ENCODE peak calls at places on chromosome 19, in ten cellular contexts. One of them, this sample, is unnamed.

GRCh38 chr19:35171730-35172129 is 17.2 kb downstream of the FXYD5 start:
- DNase-seq in astrocyte: no peak
- DNase-seq in activated gamma-delta T cell treated with anti-CD3 and anti-CD28 coated beads, Interleukin-2, amount 50 U/mL, for 16 hours: no peak
- DNase-seq in AG08396: no peak
- DNase-seq in aorta: no peak
- DNase-seq in iris pigment epithelial cell: no peak
- DNase-seq in NCI-H1105 treated with DMSO at 0.1 percent for 48 hours: no peak
- DNase-seq in bronchial epithelial cell: no peak
- DNase-seq in T-helper 17 cell: no peak
- DNase-seq in astrocyte of the cerebellum: no peak
- DNase-seq in this sample: no peak

GRCh38 chr19:54388001-54388802 is 23.5 kb upstream of the LAIR1 start:
- DNase-seq in astrocyte: no peak
- DNase-seq in activated gamma-delta T cell treated with anti-CD3 and anti-CD28 coated beads, Interleukin-2, amount 50 U/mL, for 16 hours: no peak
- DNase-seq in AG08396: no peak
- DNase-seq in aorta: peak
- DNase-seq in iris pigment epithelial cell: no peak
- DNase-seq in NCI-H1105 treated with DMSO at 0.1 percent for 48 hours: peak
- DNase-seq in bronchial epithelial cell: no peak
- DNase-seq in T-helper 17 cell: peak
- DNase-seq in astrocyte of the cerebellum: no peak
- DNase-seq in this sample: peak

GRCh38 chr19:38977445-38978314 is 2.1 kb upstream of the FBXO17 start:
- DNase-seq in astrocyte: peak
- DNase-seq in activated gamma-delta T cell treated with anti-CD3 and anti-CD28 coated beads, Interleukin-2, amount 50 U/mL, for 16 hours: no peak
- DNase-seq in AG08396: no peak
- DNase-seq in aorta: no peak
- DNase-seq in iris pigment epithelial cell: peak
- DNase-seq in NCI-H1105 treated with DMSO at 0.1 percent for 48 hours: no peak
- DNase-seq in bronchial epithelial cell: peak
- DNase-seq in T-helper 17 cell: no peak
- DNase-seq in astrocyte of the cerebellum: no peak
- DNase-seq in this sample: no peak

GRCh38 chr19:10888421-10888866 is 17.1 kb downstream of the CARM1 start:
- DNase-seq in astrocyte: no peak
- DNase-seq in activated gamma-delta T cell treated with anti-CD3 and anti-CD28 coated beads, Interleukin-2, amount 50 U/mL, for 16 hours: no peak
- DNase-seq in AG08396: no peak
- DNase-seq in aorta: no peak
- DNase-seq in iris pigment epithelial cell: no peak
- DNase-seq in NCI-H1105 treated with DMSO at 0.1 percent for 48 hours: no peak
- DNase-seq in bronchial epithelial cell: no peak
- DNase-seq in T-helper 17 cell: no peak
- DNase-seq in astrocyte of the cerebellum: no peak
- DNase-seq in this sample: no peak

GRCh38 chr19:55353356-55353802 is 1.1 kb downstream of the COX6B2 start:
- DNase-seq in astrocyte: no peak
- DNase-seq in activated gamma-delta T cell treated with anti-CD3 and anti-CD28 coated beads, Interleukin-2, amount 50 U/mL, for 16 hours: no peak
- DNase-seq in AG08396: no peak
- DNase-seq in aorta: no peak
- DNase-seq in iris pigment epithelial cell: no peak
- DNase-seq in NCI-H1105 treated with DMSO at 0.1 percent for 48 hours: no peak
- DNase-seq in bronchial epithelial cell: no peak
- DNase-seq in T-helper 17 cell: no peak
- DNase-seq in astrocyte of the cerebellum: no peak
- DNase-seq in this sample: no peak

GRCh38 chr19:48629599-48630288 is 7.4 kb downstream of the DBP start:
- DNase-seq in astrocyte: peak
- DNase-seq in activated gamma-delta T cell treated with anti-CD3 and anti-CD28 coated beads, Interleukin-2, amount 50 U/mL, for 16 hours: no peak
- DNase-seq in AG08396: no peak
- DNase-seq in aorta: peak
- DNase-seq in iris pigment epithelial cell: peak
- DNase-seq in NCI-H1105 treated with DMSO at 0.1 percent for 48 hours: peak
- DNase-seq in bronchial epithelial cell: no peak
- DNase-seq in T-helper 17 cell: no peak
- DNase-seq in astrocyte of the cerebellum: no peak
- DNase-seq in this sample: no peak

GRCh38 chr19:27906081-27906480 is 1306.9 kb downstream of the UQCRFS1 start:
- DNase-seq in astrocyte: no peak
- DNase-seq in activated gamma-delta T cell treated with anti-CD3 and anti-CD28 coated beads, Interleukin-2, amount 50 U/mL, for 16 hours: no peak
- DNase-seq in AG08396: no peak
- DNase-seq in aorta: no peak
- DNase-seq in iris pigment epithelial cell: no peak
- DNase-seq in NCI-H1105 treated with DMSO at 0.1 percent for 48 hours: no peak
- DNase-seq in bronchial epithelial cell: no peak
- DNase-seq in T-helper 17 cell: no peak
- DNase-seq in astrocyte of the cerebellum: no peak
- DNase-seq in this sample: no peak

GRCh38 chr19:35381318-35381717 is 10.4 kb downstream of the GPR42 start:
- DNase-seq in astrocyte: no peak
- DNase-seq in activated gamma-delta T cell treated with anti-CD3 and anti-CD28 coated beads, Interleukin-2, amount 50 U/mL, for 16 hours: no peak
- DNase-seq in AG08396: no peak
- DNase-seq in aorta: no peak
- DNase-seq in iris pigment epithelial cell: no peak
- DNase-seq in NCI-H1105 treated with DMSO at 0.1 percent for 48 hours: no peak
- DNase-seq in bronchial epithelial cell: no peak
- DNase-seq in T-helper 17 cell: no peak
- DNase-seq in astrocyte of the cerebellum: no peak
- DNase-seq in this sample: no peak

GRCh38 chr19:43623889-43624670 is 4.7 kb upstream of the ZNF428 start:
- DNase-seq in astrocyte: no peak
- DNase-seq in activated gamma-delta T cell treated with anti-CD3 and anti-CD28 coated beads, Interleukin-2, amount 50 U/mL, for 16 hours: no peak
- DNase-seq in AG08396: no peak
- DNase-seq in aorta: no peak
- DNase-seq in iris pigment epithelial cell: no peak
- DNase-seq in NCI-H1105 treated with DMSO at 0.1 percent for 48 hours: no peak
- DNase-seq in bronchial epithelial cell: no peak
- DNase-seq in T-helper 17 cell: no peak
- DNase-seq in astrocyte of the cerebellum: no peak
- DNase-seq in this sample: no peak

GRCh38 chr19:10086032-10086903 is at the start of gene SHFL:
- DNase-seq in astrocyte: peak
- DNase-seq in activated gamma-delta T cell treated with anti-CD3 and anti-CD28 coated beads, Interleukin-2, amount 50 U/mL, for 16 hours: peak
- DNase-seq in AG08396: peak
- DNase-seq in aorta: peak
- DNase-seq in iris pigment epithelial cell: peak
- DNase-seq in NCI-H1105 treated with DMSO at 0.1 percent for 48 hours: no peak
- DNase-seq in bronchial epithelial cell: peak
- DNase-seq in T-helper 17 cell: peak
- DNase-seq in astrocyte of the cerebellum: peak
- DNase-seq in this sample: peak

GRCh38 chr19:2426661-2427322 is 594 bp downstream of the TIMM13 start:
- DNase-seq in astrocyte: no peak
- DNase-seq in activated gamma-delta T cell treated with anti-CD3 and anti-CD28 coated beads, Interleukin-2, amount 50 U/mL, for 16 hours: no peak
- DNase-seq in AG08396: peak
- DNase-seq in aorta: no peak
- DNase-seq in iris pigment epithelial cell: peak
- DNase-seq in NCI-H1105 treated with DMSO at 0.1 percent for 48 hours: no peak
- DNase-seq in bronchial epithelial cell: no peak
- DNase-seq in T-helper 17 cell: no peak
- DNase-seq in astrocyte of the cerebellum: no peak
- DNase-seq in this sample: peak

GRCh38 chr19:1361601-1362384 is 21.9 kb upstream of the NDUFS7 start:
- DNase-seq in astrocyte: peak
- DNase-seq in activated gamma-delta T cell treated with anti-CD3 and anti-CD28 coated beads, Interleukin-2, amount 50 U/mL, for 16 hours: no peak
- DNase-seq in AG08396: peak
- DNase-seq in aorta: no peak
- DNase-seq in iris pigment epithelial cell: peak
- DNase-seq in NCI-H1105 treated with DMSO at 0.1 percent for 48 hours: no peak
- DNase-seq in bronchial epithelial cell: peak
- DNase-seq in T-helper 17 cell: no peak
- DNase-seq in astrocyte of the cerebellum: peak
- DNase-seq in this sample: no peak

GRCh38 chr19:39928357-39928725 is 6.1 kb downstream of the FCGBP start:
- DNase-seq in astrocyte: no peak
- DNase-seq in activated gamma-delta T cell treated with anti-CD3 and anti-CD28 coated beads, Interleukin-2, amount 50 U/mL, for 16 hours: no peak
- DNase-seq in AG08396: no peak
- DNase-seq in aorta: no peak
- DNase-seq in iris pigment epithelial cell: no peak
- DNase-seq in NCI-H1105 treated with DMSO at 0.1 percent for 48 hours: no peak
- DNase-seq in bronchial epithelial cell: no peak
- DNase-seq in T-helper 17 cell: no peak
- DNase-seq in astrocyte of the cerebellum: no peak
- DNase-seq in this sample: no peak

GRCh38 chr19:43525836-43526771 is 897 bp downstream of the ETHE1 start:
- DNase-seq in astrocyte: no peak
- DNase-seq in activated gamma-delta T cell treated with anti-CD3 and anti-CD28 coated beads, Interleukin-2, amount 50 U/mL, for 16 hours: no peak
- DNase-seq in AG08396: no peak
- DNase-seq in aorta: peak
- DNase-seq in iris pigment epithelial cell: peak
- DNase-seq in NCI-H1105 treated with DMSO at 0.1 percent for 48 hours: no peak
- DNase-seq in bronchial epithelial cell: no peak
- DNase-seq in T-helper 17 cell: no peak
- DNase-seq in astrocyte of the cerebellum: no peak
- DNase-seq in this sample: no peak

GRCh38 chr19:3133793-3134116 is 2.1 kb upstream of the GNA15 start:
- DNase-seq in astrocyte: no peak
- DNase-seq in activated gamma-delta T cell treated with anti-CD3 and anti-CD28 coated beads, Interleukin-2, amount 50 U/mL, for 16 hours: no peak
- DNase-seq in AG08396: no peak
- DNase-seq in aorta: no peak
- DNase-seq in iris pigment epithelial cell: no peak
- DNase-seq in NCI-H1105 treated with DMSO at 0.1 percent for 48 hours: no peak
- DNase-seq in bronchial epithelial cell: no peak
- DNase-seq in T-helper 17 cell: no peak
- DNase-seq in astrocyte of the cerebellum: no peak
- DNase-seq in this sample: no peak

GRCh38 chr19:33387351-33388230 is 14.1 kb downstream of the CEBPG start:
- DNase-seq in astrocyte: no peak
- DNase-seq in activated gamma-delta T cell treated with anti-CD3 and anti-CD28 coated beads, Interleukin-2, amount 50 U/mL, for 16 hours: no peak
- DNase-seq in AG08396: no peak
- DNase-seq in aorta: no peak
- DNase-seq in iris pigment epithelial cell: no peak
- DNase-seq in NCI-H1105 treated with DMSO at 0.1 percent for 48 hours: no peak
- DNase-seq in bronchial epithelial cell: no peak
- DNase-seq in T-helper 17 cell: no peak
- DNase-seq in astrocyte of the cerebellum: no peak
- DNase-seq in this sample: no peak

GRCh38 chr19:6674868-6675305 is 4.9 kb upstream of the TNFSF14 start:
- DNase-seq in astrocyte: peak
- DNase-seq in activated gamma-delta T cell treated with anti-CD3 and anti-CD28 coated beads, Interleukin-2, amount 50 U/mL, for 16 hours: peak
- DNase-seq in AG08396: peak
- DNase-seq in aorta: peak
- DNase-seq in iris pigment epithelial cell: peak
- DNase-seq in NCI-H1105 treated with DMSO at 0.1 percent for 48 hours: no peak
- DNase-seq in bronchial epithelial cell: peak
- DNase-seq in T-helper 17 cell: peak
- DNase-seq in astrocyte of the cerebellum: peak
- DNase-seq in this sample: no peak

GRCh38 chr19:2129022-2129421 is 22.3 kb downstream of the AP3D1 start:
- DNase-seq in astrocyte: no peak
- DNase-seq in activated gamma-delta T cell treated with anti-CD3 and anti-CD28 coated beads, Interleukin-2, amount 50 U/mL, for 16 hours: no peak
- DNase-seq in AG08396: no peak
- DNase-seq in aorta: no peak
- DNase-seq in iris pigment epithelial cell: no peak
- DNase-seq in NCI-H1105 treated with DMSO at 0.1 percent for 48 hours: no peak
- DNase-seq in bronchial epithelial cell: no peak
- DNase-seq in T-helper 17 cell: no peak
- DNase-seq in astrocyte of the cerebellum: no peak
- DNase-seq in this sample: no peak

This sample was measured in naive B cell.